ENCODE peak calls at places on chromosomes 13 and 19, in eight cellular contexts. G, D, S, I, L, K, V and C are unnamed samples.

GRCh38 chr19:2249010-2249866 is at the start of gene AMH:
- ATAC-seq in K (peak), S (no peak), G (no peak), L (no peak), V (no peak), I (peak), D (no peak), C (peak)

GRCh38 chr19:3708207-3708931 is at the start of gene TJP3:
- ATAC-seq in L (no peak), K (peak), S (no peak), D (peak), V (no peak), G (peak), I (peak), C (no peak)

GRCh38 chr13:100510208-100510997 is 78.2 kb downstream of the GGACT start:
- ATAC-seq in I (no peak), K (no peak), S (no peak), L (no peak), V (no peak), G (no peak), D (no peak), C (no peak)

GRCh38 chr13:53038993-53039392 is 10.4 kb downstream of the OLFM4 start:
- ATAC-seq in S (no peak), L (no peak), V (no peak), G (no peak), I (no peak), D (no peak), K (no peak), C (no peak)

GRCh38 chr13:63910406-63910957 is 2494.8 kb upstream of the PCDH20 start:
- ATAC-seq in K (no peak), S (no peak), V (no peak), G (peak), I (no peak), D (no peak), L (no peak), C (no peak)

GRCh38 chr13:80001510-80001842 is 339.4 kb downstream of the SPRY2 start:
- ATAC-seq in I (no peak), L (no peak), G (no peak), V (no peak), D (no peak), K (no peak), S (no peak), C (no peak)

GRCh38 chr13:101453784-101454201 is 1.3 kb downstream of the ITGBL1 start:
- ATAC-seq in G (peak), K (peak), L (no peak), V (peak), I (no peak), S (no peak), D (no peak), C (peak)

GRCh38 chr19:32035611-32036010 is 309.8 kb upstream of the ZNF507 start:
- ATAC-seq in I (no peak), V (no peak), L (no peak), D (no peak), S (no peak), G (no peak), K (no peak), C (no peak)